ENCODE peak calls at places on chromosomes 6 and 20, in seven cellular contexts. I, Z, J, R, W, L and T are unnamed samples.

GRCh38 chr6:1524040-1524480 is 85.7 kb upstream of the FOXC1 start:
- DNase-seq in I (peak; percentile 81), Z (no peak), J (peak; percentile 53), R (peak; percentile 57), W (peak; percentile 80), L (peak; percentile 84), T (peak; percentile 57)

GRCh38 chr6:144141470-144141869 is 8.8 kb upstream of the STX11 start:
- DNase-seq in I (no peak), Z (no peak), J (no peak), R (no peak), W (no peak), L (no peak), T (no peak)

GRCh38 chr6:92790381-92790780 is 629.0 kb downstream of the EPHA7 start:
- DNase-seq in I (no peak), Z (no peak), J (no peak), R (no peak), W (no peak), L (no peak), T (no peak)

GRCh38 chr6:14925627-14926026 is 320.2 kb upstream of the JARID2 start:
- DNase-seq in I (no peak), Z (no peak), J (no peak), R (peak; percentile 74), W (peak; percentile 68), L (no peak), T (no peak)

GRCh38 chr20:41956316-41957050 is 338.3 kb upstream of the CHD6 start:
- DNase-seq in I (no peak), Z (no peak), J (no peak), R (no peak), W (peak; percentile 3), L (peak; percentile 44), T (no peak)

GRCh38 chr6:25882066-25882496 is 8.0 kb upstream of the SLC17A3 start:
- DNase-seq in I (peak; percentile 31), Z (no peak), J (no peak), R (no peak), W (no peak), L (peak; percentile 51), T (peak; percentile 64)

GRCh38 chr6:14292119-14292518 is 174.5 kb downstream of the CD83 start:
- DNase-seq in I (no peak), Z (no peak), J (no peak), R (no peak), W (no peak), L (no peak), T (no peak)

GRCh38 chr20:37543828-37544227 is 16.2 kb upstream of the BLCAP start:
- DNase-seq in I (no peak), Z (peak; percentile 53), J (no peak), R (peak; percentile 56), W (peak; percentile 72), L (no peak), T (no peak)

GRCh38 chr6:89745096-89745495 is 74.5 kb downstream of the MDN1 start:
- DNase-seq in I (no peak), Z (no peak), J (no peak), R (no peak), W (no peak), L (no peak), T (no peak)

GRCh38 chr6:89749918-89750317 is 69.7 kb downstream of the MDN1 start:
- DNase-seq in I (no peak), Z (no peak), J (no peak), R (no peak), W (no peak), L (no peak), T (no peak)

GRCh38 chr6:89745728-89746127 is 73.9 kb downstream of the MDN1 start:
- DNase-seq in I (no peak), Z (no peak), J (no peak), R (peak; percentile 70), W (no peak), L (no peak), T (no peak)

DNA sequence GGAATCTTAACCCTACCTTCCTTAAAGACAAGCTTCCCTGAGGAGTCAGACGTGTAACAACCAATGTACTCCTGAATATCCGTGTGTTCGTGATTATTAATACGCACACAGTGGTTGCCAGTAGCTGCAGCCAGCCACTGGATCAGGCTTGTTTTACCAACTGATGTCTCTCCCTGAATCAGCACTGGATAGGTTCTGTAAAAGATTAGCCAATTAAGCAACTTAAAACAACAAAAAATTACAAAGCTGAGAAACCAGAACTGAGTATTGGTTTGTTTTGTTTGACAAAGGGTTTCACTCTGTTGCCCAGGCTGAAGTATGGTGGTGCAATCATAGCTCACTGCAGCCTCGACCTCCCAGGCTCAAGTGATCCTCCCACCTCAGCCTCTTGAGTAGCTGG is 69.3 kb downstream of the MDN1 start:
- DNase-seq in I (no peak), Z (no peak), J (no peak), R (no peak), W (no peak), L (no peak), T (no peak)
- H3K27me3 ChIP-seq in I (no peaks in the 10 kb centered on the region), Z (no peaks in the 10 kb centered on the region), J (no peaks in the 10 kb centered on the region), R (no peaks in the 10 kb centered on the region), W (no peaks in the 10 kb centered on the region), L (no peaks in the 10 kb centered on the region), T (no peaks in the 10 kb centered on the region)

GRCh38 chr6:79598012-79598411 is 33.1 kb upstream of the SH3BGRL2 start:
- DNase-seq in I (no peak), Z (no peak), J (no peak), R (no peak), W (no peak), L (no peak), T (no peak)

GRCh38 chr6:79601020-79601609 is 30.0 kb upstream of the SH3BGRL2 start:
- DNase-seq in I (no peak), Z (peak; percentile 85), J (no peak), R (peak; percentile 73), W (peak; percentile 37), L (no peak), T (no peak)

GRCh38 chr6:79599725-79600259 is 31.3 kb upstream of the SH3BGRL2 start:
- DNase-seq in I (no peak), Z (no peak), J (no peak), R (no peak), W (no peak), L (no peak), T (no peak)

GRCh38 chr6:79602859-79603258 is 28.3 kb upstream of the SH3BGRL2 start:
- DNase-seq in I (no peak), Z (no peak), J (no peak), R (no peak), W (no peak), L (no peak), T (no peak)

DNA sequence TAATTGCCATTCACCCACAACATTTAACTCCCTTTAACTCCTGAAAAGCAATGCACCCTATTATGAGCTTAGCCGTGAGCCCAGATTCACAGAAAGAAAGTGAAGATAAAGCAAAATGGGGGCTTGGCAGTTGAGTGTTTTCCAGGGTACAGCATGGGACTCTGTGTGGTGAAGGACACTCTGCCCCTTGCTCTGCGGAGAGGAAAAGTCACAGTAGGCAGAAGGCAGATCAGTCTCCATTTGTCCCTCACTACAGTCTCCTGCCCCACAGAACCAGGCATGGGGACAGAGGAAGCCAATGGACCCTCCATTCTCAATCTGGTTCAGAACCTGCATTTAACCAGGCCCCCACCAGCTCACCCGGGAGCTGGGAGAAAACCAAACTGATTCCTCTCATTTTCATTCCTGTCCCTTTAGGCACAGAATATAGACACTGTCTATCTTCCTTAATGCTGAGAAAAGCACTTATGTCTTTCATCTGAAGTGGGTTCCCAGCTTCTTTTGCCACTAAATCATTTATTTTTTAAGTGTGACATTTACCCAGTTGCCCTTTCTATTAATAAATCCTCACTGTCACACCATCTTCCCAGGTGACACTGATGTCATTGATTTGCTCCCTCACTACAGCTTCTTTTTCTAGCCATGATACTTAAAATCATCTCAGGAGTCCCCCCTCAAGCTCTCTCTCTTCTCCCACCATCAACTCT is 30.7 kb upstream of the SH3BGRL2 start:
- DNase-seq in I (no peak), Z (peak; percentile 11), J (no peak), R (no peak), W (no peak), L (no peak), T (no peak)
- H3K27ac ChIP-seq in I (no peak overlapping the region), Z (no peak overlapping the region), J (no peak overlapping the region), R (no peak overlapping the region), W (no peak overlapping the region), L (no peak overlapping the region), T (no peak overlapping the region)

DNA sequence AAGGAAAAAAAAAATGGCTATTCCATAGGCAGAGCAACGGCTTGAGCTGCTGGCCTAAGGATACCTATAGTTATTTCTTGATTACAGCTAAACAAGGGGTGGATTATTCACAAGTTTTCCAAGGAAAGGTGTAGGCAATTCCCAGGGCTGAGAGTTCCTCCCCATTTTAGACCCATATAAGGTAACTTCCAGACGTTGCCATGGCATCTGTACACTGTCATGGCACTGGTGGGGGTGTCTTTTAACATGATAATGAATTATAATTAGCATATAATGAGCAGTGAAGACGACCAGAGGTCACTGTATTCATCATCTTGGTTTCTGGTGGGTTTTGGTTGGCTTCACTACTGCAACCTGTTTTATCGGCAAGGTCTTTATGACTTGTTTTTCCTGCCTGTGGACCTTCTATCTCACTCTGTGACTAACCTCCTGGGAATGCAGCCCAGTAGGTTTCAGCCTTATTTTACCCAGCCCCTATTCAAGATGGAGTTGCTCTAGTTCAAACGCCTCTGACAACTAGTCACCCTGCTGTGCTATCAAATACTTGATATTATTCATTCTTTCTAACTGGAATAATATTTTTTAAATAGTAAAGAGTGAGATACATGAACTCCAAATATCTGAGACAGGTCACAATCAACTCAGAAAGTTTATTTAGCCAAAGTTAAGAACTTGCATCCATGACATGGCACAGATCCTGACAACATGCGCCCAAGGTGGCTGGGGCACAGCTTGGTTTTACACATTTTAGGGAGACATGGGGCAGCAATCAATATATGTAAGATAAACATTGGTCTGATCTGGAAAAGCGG is 1.4 kb upstream of the UFL1 start:
- DNase-seq in I (no peak), Z (peak; percentile 25), J (no peak), R (peak; percentile 0), W (peak; percentile 28), L (no peak), T (no peak)
- H3K4me3 ChIP-seq in I (peak overlapping the region; percentile 87), Z (peak overlapping the region; percentile 97), J (no peak overlapping the region), R (peak overlapping the region; percentile 93), W (peak overlapping the region; percentile 97), L (peak overlapping the region; percentile 95), T (peak overlapping the region; percentile 70)

GRCh38 chr6:157822221-157823000 is 635 bp upstream of the SNX9 start:
- DNase-seq in I (no peak), Z (peak; percentile 39), J (no peak), R (no peak), W (peak; percentile 31), L (peak; percentile 52), T (peak; percentile 69)

GRCh38 chr6:157821342-157822033 is 1.6 kb upstream of the SNX9 start:
- DNase-seq in I (no peak), Z (no peak), J (no peak), R (no peak), W (peak; percentile 64), L (no peak), T (no peak)

GRCh38 chr6:157825243-157825904 is 2.3 kb downstream of the SNX9 start:
- DNase-seq in I (no peak), Z (peak; percentile 54), J (no peak), R (peak; percentile 43), W (peak; percentile 71), L (no peak), T (no peak)

GRCh38 chr6:157823001-157823522 is at the start of gene SNX9:
- DNase-seq in I (peak; percentile 57), Z (peak; percentile 82), J (peak; percentile 38), R (peak; percentile 74), W (peak; percentile 93), L (peak; percentile 90), T (peak; percentile 92)

DNA sequence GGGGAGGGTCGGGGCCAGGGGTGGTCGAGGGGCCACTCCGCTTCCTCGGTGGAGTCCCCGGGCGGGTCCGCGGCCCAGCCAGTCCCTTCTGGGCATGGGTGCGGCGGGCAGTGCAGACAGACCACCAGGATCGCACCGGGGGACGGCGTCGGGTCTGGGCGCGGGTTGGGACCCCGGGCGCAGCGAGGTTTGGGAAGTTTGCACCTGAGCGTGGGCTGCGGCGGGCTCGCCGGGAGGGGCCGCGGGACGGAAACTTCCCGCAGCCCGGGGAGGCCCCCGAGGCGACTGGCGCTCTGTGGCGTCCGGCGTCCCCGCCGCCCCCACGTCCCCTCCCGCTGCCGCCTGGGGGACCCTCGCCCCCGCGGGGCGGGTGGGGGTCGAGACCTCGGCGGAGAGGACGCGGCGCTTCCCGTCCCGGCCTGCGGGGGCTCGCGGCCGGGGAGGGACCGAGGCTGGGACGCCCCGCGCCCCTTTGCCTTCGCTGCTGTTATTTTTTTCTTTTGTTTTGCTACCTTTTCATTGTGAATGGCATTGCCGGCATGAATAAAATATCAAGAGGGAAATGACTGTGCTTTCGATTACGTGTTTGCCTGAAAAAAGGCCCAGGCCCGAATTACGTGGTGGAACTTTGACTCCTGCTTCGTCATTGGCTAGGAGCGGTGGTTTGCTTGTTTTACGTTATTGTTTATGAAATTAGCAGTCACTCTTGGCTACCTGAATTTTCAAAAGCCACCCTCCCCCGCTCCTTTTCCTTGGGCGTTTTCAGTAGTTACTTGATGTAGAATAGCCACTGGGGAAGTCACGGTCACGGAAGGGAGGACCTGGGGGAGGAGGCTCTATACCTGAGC is 701 bp downstream of the SNX9 start:
- DNase-seq in I (peak; percentile 59), Z (peak; percentile 80), J (peak; percentile 58), R (peak; percentile 85), W (peak; percentile 82), L (peak; percentile 52), T (peak; percentile 70)
- H3K27me3 ChIP-seq in I (no peaks in the 10 kb centered on the region), Z (no peaks in the 10 kb centered on the region), J (no peaks in the 10 kb centered on the region), R (no peaks in the 10 kb centered on the region), W (no peaks in the 10 kb centered on the region), L (peaks cover 30% of the 10 kb centered on the region), T (no peaks in the 10 kb centered on the region)